ENCODE peak calls at places on chromosomes 16 and 17, in four cellular contexts. One of them, this sample, is unnamed.

GRCh38 chr17:67276075-67276474 is 31.1 kb upstream of the HELZ start:
- DNase-seq in tibial artery: no peak
- DNase-seq in HS-5: no peak
- DNase-seq in left cardiac atrium: no peak
- DNase-seq in this sample: no peak

GRCh38 chr16:78045865-78046581 is 23.7 kb downstream of the CLEC3A start:
- DNase-seq in tibial artery: peak; percentile 29
- DNase-seq in HS-5: no peak
- DNase-seq in left cardiac atrium: peak; percentile 59
- DNase-seq in this sample: peak; percentile 75

GRCh38 chr16:88389191-88389590 is 6.4 kb downstream of the ZNF469 start:
- DNase-seq in tibial artery: no peak
- DNase-seq in HS-5: no peak
- DNase-seq in left cardiac atrium: peak; percentile 8
- DNase-seq in this sample: no peak

GRCh38 chr17:66423436-66423922 is 121.1 kb downstream of the PRKCA start:
- DNase-seq in tibial artery: no peak
- DNase-seq in HS-5: no peak
- DNase-seq in left cardiac atrium: no peak
- DNase-seq in this sample: no peak

GRCh38 chr16:593807-594206 is 3.9 kb downstream of the RAB40C start:
- DNase-seq in tibial artery: no peak
- DNase-seq in HS-5: no peak
- DNase-seq in left cardiac atrium: no peak
- DNase-seq in this sample: no peak

GRCh38 chr17:2030779-2031163 is 818 bp downstream of the DPH1 start:
- DNase-seq in tibial artery: no peak
- DNase-seq in HS-5: no peak
- DNase-seq in left cardiac atrium: no peak
- DNase-seq in this sample: no peak

GRCh38 chr16:58515125-58515870 is at the start of gene SETD6:
- DNase-seq in tibial artery: peak; percentile 91
- DNase-seq in HS-5: peak; percentile 60
- DNase-seq in left cardiac atrium: peak; percentile 91
- DNase-seq in this sample: peak; percentile 95

GRCh38 chr16:87499189-87499486 is 6.3 kb upstream of the ZCCHC14 start:
- DNase-seq in tibial artery: no peak
- DNase-seq in HS-5: peak; percentile 42
- DNase-seq in left cardiac atrium: no peak
- DNase-seq in this sample: no peak

GRCh38 chr16:29653436-29653835 is 9.6 kb upstream of the SPN start:
- DNase-seq in tibial artery: no peak
- DNase-seq in HS-5: no peak
- DNase-seq in left cardiac atrium: no peak
- DNase-seq in this sample: no peak

GRCh38 chr17:32445976-32446375 is 1.7 kb downstream of the PSMD11 start:
- DNase-seq in tibial artery: no peak
- DNase-seq in HS-5: no peak
- DNase-seq in left cardiac atrium: no peak
- DNase-seq in this sample: no peak

GRCh38 chr16:2584742-2585650 is 47.2 kb downstream of the PDPK1 start:
- DNase-seq in tibial artery: no peak
- DNase-seq in HS-5: no peak
- DNase-seq in left cardiac atrium: peak; percentile 32
- DNase-seq in this sample: peak; percentile 90

GRCh38 chr16:23836404-23837291 is 865 bp downstream of the PRKCB start:
- DNase-seq in tibial artery: no peak
- DNase-seq in HS-5: no peak
- DNase-seq in left cardiac atrium: peak; percentile 35
- DNase-seq in this sample: peak; percentile 30

GRCh38 chr17:43822566-43823190 is 10.3 kb downstream of the MPP3 start:
- DNase-seq in tibial artery: no peak
- DNase-seq in HS-5: no peak
- DNase-seq in left cardiac atrium: no peak
- DNase-seq in this sample: no peak

GRCh38 chr17:50352072-50352692 is 6.3 kb downstream of the XYLT2 start:
- DNase-seq in tibial artery: no peak
- DNase-seq in HS-5: no peak
- DNase-seq in left cardiac atrium: no peak
- DNase-seq in this sample: peak; percentile 52

GRCh38 chr16:58128721-58129096 is 472 bp downstream of the CFAP20 start:
- DNase-seq in tibial artery: no peak
- DNase-seq in HS-5: no peak
- DNase-seq in left cardiac atrium: peak; percentile 30
- DNase-seq in this sample: peak; percentile 26

GRCh38 chr17:10349403-10349802 is 23.4 kb downstream of the MYH13 start:
- DNase-seq in tibial artery: no peak
- DNase-seq in HS-5: no peak
- DNase-seq in left cardiac atrium: no peak
- DNase-seq in this sample: no peak

GRCh38 chr16:89921699-89922476 is 1.3 kb upstream of the TUBB3 start:
- DNase-seq in tibial artery: peak; percentile 78
- DNase-seq in HS-5: no peak
- DNase-seq in left cardiac atrium: peak; percentile 94
- DNase-seq in this sample: peak; percentile 72

GRCh38 chr16:80258407-80258806 is 282.4 kb upstream of the DYNLRB2 start:
- DNase-seq in tibial artery: no peak
- DNase-seq in HS-5: no peak
- DNase-seq in left cardiac atrium: no peak
- DNase-seq in this sample: no peak

GRCh38 chr17:59513934-59514841 is 51.2 kb upstream of the DHX40 start:
- DNase-seq in tibial artery: peak; percentile 88
- DNase-seq in HS-5: no peak
- DNase-seq in left cardiac atrium: peak; percentile 87
- DNase-seq in this sample: peak; percentile 98

GRCh38 chr16:83586036-83586810 is 221.6 kb upstream of the HSBP1 start:
- DNase-seq in tibial artery: no peak
- DNase-seq in HS-5: no peak
- DNase-seq in left cardiac atrium: no peak
- DNase-seq in this sample: no peak

GRCh38 chr17:28256370-28256769 is 62.6 kb upstream of the TMEM97 start:
- DNase-seq in tibial artery: no peak
- DNase-seq in HS-5: no peak
- DNase-seq in left cardiac atrium: no peak
- DNase-seq in this sample: no peak

GRCh38 chr16:47979783-47980182 is 176.0 kb downstream of the ABCC12 start:
- DNase-seq in tibial artery: no peak
- DNase-seq in HS-5: no peak
- DNase-seq in left cardiac atrium: no peak
- DNase-seq in this sample: no peak

GRCh38 chr17:2089021-2089422 is 34.1 kb downstream of the HIC1 start:
- DNase-seq in tibial artery: no peak
- DNase-seq in HS-5: no peak
- DNase-seq in left cardiac atrium: no peak
- DNase-seq in this sample: no peak

This sample was measured in testis.